ENCODE peak calls at places on chromosomes 12 and 14, in four cellular contexts. R is lung, A is substantia nigra, S is tibial nerve. X is an unnamed sample.

GRCh38 chr12:53299101-53299453 is 418 bp upstream of the MYG1 start:
- DNase-seq in R (peak; percentile 35), A (no peak), S (peak; percentile 46), X (no peak)

GRCh38 chr12:124499873-124500231 is 67.6 kb downstream of the NCOR2 start:
- DNase-seq in R (no peak), A (no peak), S (no peak), X (no peak)

GRCh38 chr12:97046901-97047300 is 139.8 kb downstream of the NEDD1 start:
- DNase-seq in R (no peak), A (no peak), S (no peak), X (no peak)

GRCh38 chr12:70590051-70590450 is 47.2 kb downstream of the PTPRB start:
- DNase-seq in R (peak; percentile 66), A (peak; percentile 54), S (peak; percentile 78), X (no peak)

GRCh38 chr12:14239350-14239934 is 126.0 kb upstream of the ATF7IP start:
- DNase-seq in R (no peak), A (peak; percentile 8), S (no peak), X (no peak)

GRCh38 chr12:13950502-13950901 is 30.9 kb downstream of the GRIN2B start:
- DNase-seq in R (no peak), A (no peak), S (no peak), X (no peak)

GRCh38 chr14:100092832-100093231 is 27.6 kb downstream of the EVL start:
- DNase-seq in R (no peak), A (no peak), S (no peak), X (no peak)

GRCh38 chr12:69994593-69995222 is 169.7 kb downstream of the MYRFL start:
- DNase-seq in R (no peak), A (no peak), S (no peak), X (no peak)

GRCh38 chr12:25135531-25136154 is 59.3 kb downstream of the DNAI7 start:
- DNase-seq in R (no peak), A (no peak), S (no peak), X (no peak)

GRCh38 chr12:101697930-101698781 is 716 bp downstream of the CHPT1 start:
- DNase-seq in R (peak; percentile 49), A (peak; percentile 70), S (peak; percentile 25), X (peak; percentile 80)

GRCh38 chr14:36505193-36505815 is 14.7 kb downstream of the NKX2-1 start:
- DNase-seq in R (peak; percentile 47), A (no peak), S (no peak), X (no peak)

GRCh38 chr14:97021571-97022171 is 224.5 kb downstream of the VRK1 start:
- DNase-seq in R (no peak), A (no peak), S (no peak), X (no peak)

GRCh38 chr14:71908141-71908540 is 24.1 kb upstream of the RGS6 start:
- DNase-seq in R (no peak), A (no peak), S (no peak), X (no peak)

GRCh38 chr12:58967551-58967950 is 47.2 kb upstream of the LRIG3 start:
- DNase-seq in R (no peak), A (no peak), S (no peak), X (no peak)

GRCh38 chr12:12387521-12387920 is 30.6 kb downstream of the BORCS5 start:
- DNase-seq in R (no peak), A (no peak), S (no peak), X (no peak)

GRCh38 chr12:118371354-118372282 is 1.1 kb downstream of the TAOK3 start:
- DNase-seq in R (no peak), A (peak; percentile 20), S (no peak), X (peak; percentile 82)

GRCh38 chr12:124764451-124764850 is 99.2 kb downstream of the SCARB1 start:
- DNase-seq in R (no peak), A (no peak), S (peak; percentile 81), X (no peak)

GRCh38 chr12:116718578-116719454 is 19.1 kb downstream of the SPRING1 start:
- DNase-seq in R (no peak), A (no peak), S (no peak), X (no peak)

GRCh38 chr12:93245543-93245942 is 132.2 kb upstream of the NUDT4 start:
- DNase-seq in R (no peak), A (no peak), S (no peak), X (no peak)

GRCh38 chr12:1474059-1474537 is 120.3 kb downstream of the FBXL14 start:
- DNase-seq in R (no peak), A (no peak), S (no peak), X (no peak)

GRCh38 chr14:96592591-96593388 is 90.6 kb downstream of the PAPOLA start:
- DNase-seq in R (no peak), A (peak; percentile 10), S (no peak), X (peak; percentile 58)

GRCh38 chr12:51028811-51029146 is 2.6 kb upstream of the SLC11A2 start:
- DNase-seq in R (no peak), A (no peak), S (no peak), X (no peak)

GRCh38 chr14:50336428-50336827 is 24.3 kb downstream of the DMAC2L start:
- DNase-seq in R (no peak), A (no peak), S (no peak), X (no peak)

GRCh38 chr14:101947577-101947903 is 16.8 kb upstream of the DYNC1H1 start:
- DNase-seq in R (no peak), A (no peak), S (no peak), X (no peak)

GRCh38 chr14:100865682-100866591 is 37.6 kb downstream of the RTL1 start:
- DNase-seq in R (no peak), A (no peak), S (no peak), X (peak; percentile 77)

GRCh38 chr12:76568888-76569551 is 9.4 kb upstream of the OSBPL8 start:
- DNase-seq in R (no peak), A (no peak), S (no peak), X (no peak)

GRCh38 chr14:21251215-21251614 is 18.0 kb downstream of the HNRNPC start:
- DNase-seq in R (no peak), A (no peak), S (no peak), X (no peak)

GRCh38 chr14:21244546-21244945 is 24.7 kb downstream of the HNRNPC start:
- DNase-seq in R (no peak), A (no peak), S (no peak), X (no peak)

GRCh38 chr14:21245813-21246212 is 23.4 kb downstream of the HNRNPC start:
- DNase-seq in R (no peak), A (no peak), S (no peak), X (no peak)

GRCh38 chr14:21248739-21249411 is 20.4 kb downstream of the HNRNPC start:
- DNase-seq in R (no peak), A (no peak), S (no peak), X (no peak)

DNA sequence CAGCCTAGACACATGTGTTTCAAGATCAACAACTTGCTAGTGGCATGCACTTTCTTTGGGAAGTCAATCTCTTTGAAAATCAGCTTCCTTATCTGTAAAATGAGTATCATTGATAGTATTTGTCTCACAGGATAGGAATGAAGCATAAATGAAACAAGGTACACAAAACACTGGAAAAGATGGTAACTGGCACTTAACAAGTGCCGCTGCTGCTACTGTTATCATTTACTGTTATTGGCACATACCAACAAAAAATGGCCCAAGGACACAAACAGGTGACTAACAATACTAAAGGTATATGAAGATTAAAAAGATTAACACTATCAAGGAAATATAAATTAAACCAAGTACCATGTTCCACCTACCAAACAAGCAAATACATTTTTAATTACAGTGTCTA is 20.9 kb downstream of the HNRNPC start:
- DNase-seq in R (no peak), A (no peak), S (no peak), X (no peak)
- H3K27ac ChIP-seq in R (no peak overlapping the region), A (no peak overlapping the region), S (no peak overlapping the region), X (no peak overlapping the region)

GRCh38 chr12:19107750-19108149 is 21.8 kb upstream of the PLEKHA5 start:
- DNase-seq in R (no peak), A (no peak), S (no peak), X (no peak)
- H3K27ac ChIP-seq in R (no peak overlapping the region), A (no peak overlapping the region), S (no peak overlapping the region), X (no peak overlapping the region)

GRCh38 chr14:105145381-105146180 is 23.0 kb downstream of the JAG2 start:
- DNase-seq in R (no peak), A (no peak), S (no peak), X (peak; percentile 55)

GRCh38 chr14:105144666-105145380 is 23.8 kb downstream of the JAG2 start:
- DNase-seq in R (no peak), A (no peak), S (no peak), X (peak; percentile 62)

GRCh38 chr14:105142651-105143450 is 25.7 kb downstream of the JAG2 start:
- DNase-seq in R (no peak), A (no peak), S (no peak), X (peak; percentile 55)

GRCh38 chr14:105144231-105144665 is 24.3 kb downstream of the JAG2 start:
- DNase-seq in R (no peak), A (no peak), S (no peak), X (peak; percentile 60)

DNA sequence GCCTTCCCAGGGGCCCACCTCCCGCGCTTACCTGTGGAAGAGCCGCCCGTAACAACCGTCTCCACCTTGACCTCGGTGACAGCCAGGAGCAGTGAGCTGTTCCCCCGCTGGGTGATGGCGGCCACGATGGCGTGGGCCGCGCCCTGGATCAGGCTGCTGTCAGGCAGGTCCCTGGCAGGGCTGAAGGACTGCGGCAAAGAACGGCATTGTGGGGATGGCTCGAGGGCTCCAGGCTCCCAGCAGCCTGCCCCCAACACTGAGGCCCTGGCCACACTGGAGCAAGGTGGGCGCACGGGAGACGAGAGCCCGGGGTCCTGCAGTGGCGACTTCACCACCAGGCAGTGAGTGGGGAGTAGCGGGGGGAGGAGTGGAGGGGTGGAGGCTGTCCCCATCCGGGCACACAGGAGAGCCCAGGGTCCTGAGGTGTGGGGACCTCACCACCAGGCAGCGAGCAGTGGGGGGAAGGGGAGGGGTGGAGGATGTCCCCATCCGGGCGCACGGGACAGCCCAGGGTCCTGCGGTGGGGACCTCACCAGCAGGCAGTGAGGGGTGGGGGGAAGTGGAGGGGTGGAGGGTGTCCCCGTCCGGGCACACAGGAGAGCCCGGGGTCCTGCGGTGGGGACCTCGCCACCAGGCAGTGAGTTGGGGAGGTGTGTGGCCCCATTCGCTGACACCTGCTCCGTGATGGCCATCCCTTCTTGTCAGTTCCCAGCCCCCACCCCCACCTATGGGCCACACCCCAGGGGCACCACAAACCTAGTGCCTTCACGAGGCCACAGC is 24.9 kb downstream of the JAG2 start:
- DNase-seq in R (no peak), A (no peak), S (no peak), X (peak; percentile 58)
- H3K27ac ChIP-seq in R (no peak overlapping the region), A (no peak overlapping the region), S (no peak overlapping the region), X (no peak overlapping the region)

DNA sequence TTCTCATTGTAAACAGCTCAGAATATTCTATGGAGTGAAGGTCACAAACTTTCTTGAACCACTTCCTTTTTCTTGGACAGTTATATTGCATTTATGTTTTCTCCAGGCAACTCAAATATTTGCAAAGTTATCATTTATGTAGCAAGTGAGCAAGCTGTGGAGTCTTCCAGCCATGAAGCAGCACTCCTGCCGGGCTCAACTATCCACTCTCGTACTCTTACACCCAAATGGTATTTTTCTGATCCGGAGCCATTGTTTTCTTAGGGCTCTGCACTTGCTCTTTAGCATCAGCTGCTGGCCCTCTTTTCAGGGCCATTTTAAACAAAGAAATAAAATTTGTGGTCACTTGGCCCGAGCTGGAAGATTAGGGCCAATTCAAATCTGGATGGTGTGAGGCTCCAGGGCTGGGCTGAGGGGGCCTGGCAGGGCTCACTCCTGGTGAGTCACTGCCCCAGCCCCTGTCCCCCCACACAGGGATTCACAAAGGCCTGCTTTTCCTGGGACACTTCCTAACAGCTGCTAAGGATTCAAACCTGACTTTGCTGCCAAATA is 19.7 kb downstream of the SYNE3 start:
- DNase-seq in R (no peak), A (peak; percentile 23), S (no peak), X (no peak)
- H3K27ac ChIP-seq in R (no peak overlapping the region), A (peak overlapping the region; percentile 56), S (peak overlapping the region; percentile 93), X (peak overlapping the region; percentile 65)